ENCODE peak calls at places on chromosome 19, in five cellular contexts. One of them, this sample, is unnamed.

GRCh38 chr19:32857584-32857983 is 12.0 kb downstream of the SLC7A9 start:
- DNase-seq in stimulated activated CD4-positive, alpha-beta T cell treated with anti-CD3 and anti-CD28 coated beads, Interleukin-2, amount 100 ng/mL, for 48 hours: no peak
- DNase-seq in fibroblast of lung: no peak
- DNase-seq in cardiac muscle cell: no peak
- DNase-seq in iPS-NIHi11: no peak
- DNase-seq in this sample: no peak

GRCh38 chr19:21568816-21569496 is 63.6 kb downstream of the ZNF429 start:
- DNase-seq in stimulated activated CD4-positive, alpha-beta T cell treated with anti-CD3 and anti-CD28 coated beads, Interleukin-2, amount 100 ng/mL, for 48 hours: peak
- DNase-seq in fibroblast of lung: peak
- DNase-seq in cardiac muscle cell: peak
- DNase-seq in iPS-NIHi11: no peak
- DNase-seq in this sample: no peak

GRCh38 chr19:38684078-38684861 is 36.8 kb downstream of the ACTN4 start:
- DNase-seq in stimulated activated CD4-positive, alpha-beta T cell treated with anti-CD3 and anti-CD28 coated beads, Interleukin-2, amount 100 ng/mL, for 48 hours: no peak
- DNase-seq in fibroblast of lung: peak
- DNase-seq in cardiac muscle cell: peak
- DNase-seq in iPS-NIHi11: no peak
- DNase-seq in this sample: peak

GRCh38 chr19:12872941-12873890 is 8.0 kb downstream of the DNASE2 start:
- DNase-seq in stimulated activated CD4-positive, alpha-beta T cell treated with anti-CD3 and anti-CD28 coated beads, Interleukin-2, amount 100 ng/mL, for 48 hours: peak
- DNase-seq in fibroblast of lung: peak
- DNase-seq in cardiac muscle cell: peak
- DNase-seq in iPS-NIHi11: peak
- DNase-seq in this sample: peak

GRCh38 chr19:4910594-4911273 is 1.4 kb downstream of the UHRF1 start:
- DNase-seq in stimulated activated CD4-positive, alpha-beta T cell treated with anti-CD3 and anti-CD28 coated beads, Interleukin-2, amount 100 ng/mL, for 48 hours: no peak
- DNase-seq in fibroblast of lung: peak
- DNase-seq in cardiac muscle cell: peak
- DNase-seq in iPS-NIHi11: no peak
- DNase-seq in this sample: no peak

GRCh38 chr19:8302734-8303133 is 5.4 kb downstream of the CD320 start:
- DNase-seq in stimulated activated CD4-positive, alpha-beta T cell treated with anti-CD3 and anti-CD28 coated beads, Interleukin-2, amount 100 ng/mL, for 48 hours: no peak
- DNase-seq in fibroblast of lung: no peak
- DNase-seq in cardiac muscle cell: no peak
- DNase-seq in iPS-NIHi11: no peak
- DNase-seq in this sample: no peak

GRCh38 chr19:30390356-30390988 is 18.3 kb downstream of the ZNF536 start:
- DNase-seq in stimulated activated CD4-positive, alpha-beta T cell treated with anti-CD3 and anti-CD28 coated beads, Interleukin-2, amount 100 ng/mL, for 48 hours: no peak
- DNase-seq in fibroblast of lung: no peak
- DNase-seq in cardiac muscle cell: no peak
- DNase-seq in iPS-NIHi11: no peak
- DNase-seq in this sample: no peak

GRCh38 chr19:58117841-58118575 is 20.0 kb upstream of the ZSCAN18 start:
- DNase-seq in stimulated activated CD4-positive, alpha-beta T cell treated with anti-CD3 and anti-CD28 coated beads, Interleukin-2, amount 100 ng/mL, for 48 hours: no peak
- DNase-seq in fibroblast of lung: peak
- DNase-seq in cardiac muscle cell: no peak
- DNase-seq in iPS-NIHi11: no peak
- DNase-seq in this sample: no peak

GRCh38 chr19:33486936-33487793 is 34.4 kb downstream of the PEPD start:
- DNase-seq in stimulated activated CD4-positive, alpha-beta T cell treated with anti-CD3 and anti-CD28 coated beads, Interleukin-2, amount 100 ng/mL, for 48 hours: no peak
- DNase-seq in fibroblast of lung: no peak
- DNase-seq in cardiac muscle cell: no peak
- DNase-seq in iPS-NIHi11: no peak
- DNase-seq in this sample: peak

GRCh38 chr19:51450730-51451307 is 7.4 kb downstream of the SIGLEC8 start:
- DNase-seq in stimulated activated CD4-positive, alpha-beta T cell treated with anti-CD3 and anti-CD28 coated beads, Interleukin-2, amount 100 ng/mL, for 48 hours: no peak
- DNase-seq in fibroblast of lung: no peak
- DNase-seq in cardiac muscle cell: no peak
- DNase-seq in iPS-NIHi11: no peak
- DNase-seq in this sample: no peak

GRCh38 chr19:42132030-42132628 is at the start of gene POU2F2:
- DNase-seq in stimulated activated CD4-positive, alpha-beta T cell treated with anti-CD3 and anti-CD28 coated beads, Interleukin-2, amount 100 ng/mL, for 48 hours: peak
- DNase-seq in fibroblast of lung: no peak
- DNase-seq in cardiac muscle cell: no peak
- DNase-seq in iPS-NIHi11: no peak
- DNase-seq in this sample: no peak

GRCh38 chr19:2962018-2962670 is 15.2 kb upstream of the TLE6 start:
- DNase-seq in stimulated activated CD4-positive, alpha-beta T cell treated with anti-CD3 and anti-CD28 coated beads, Interleukin-2, amount 100 ng/mL, for 48 hours: peak
- DNase-seq in fibroblast of lung: peak
- DNase-seq in cardiac muscle cell: peak
- DNase-seq in iPS-NIHi11: peak
- DNase-seq in this sample: peak

GRCh38 chr19:49910179-49910578 is 13.5 kb upstream of the IL4I1 start:
- DNase-seq in stimulated activated CD4-positive, alpha-beta T cell treated with anti-CD3 and anti-CD28 coated beads, Interleukin-2, amount 100 ng/mL, for 48 hours: no peak
- DNase-seq in fibroblast of lung: no peak
- DNase-seq in cardiac muscle cell: no peak
- DNase-seq in iPS-NIHi11: no peak
- DNase-seq in this sample: no peak

GRCh38 chr19:16032509-16033135 is 43.7 kb upstream of the TPM4 start:
- DNase-seq in stimulated activated CD4-positive, alpha-beta T cell treated with anti-CD3 and anti-CD28 coated beads, Interleukin-2, amount 100 ng/mL, for 48 hours: no peak
- DNase-seq in fibroblast of lung: no peak
- DNase-seq in cardiac muscle cell: no peak
- DNase-seq in iPS-NIHi11: peak
- DNase-seq in this sample: no peak

GRCh38 chr19:39582891-39583625 is 19.3 kb upstream of the LGALS13 start:
- DNase-seq in stimulated activated CD4-positive, alpha-beta T cell treated with anti-CD3 and anti-CD28 coated beads, Interleukin-2, amount 100 ng/mL, for 48 hours: peak
- DNase-seq in fibroblast of lung: no peak
- DNase-seq in cardiac muscle cell: no peak
- DNase-seq in iPS-NIHi11: no peak
- DNase-seq in this sample: no peak

GRCh38 chr19:56841194-56841546 is 644 bp upstream of the PEG3 start:
- DNase-seq in stimulated activated CD4-positive, alpha-beta T cell treated with anti-CD3 and anti-CD28 coated beads, Interleukin-2, amount 100 ng/mL, for 48 hours: no peak
- DNase-seq in fibroblast of lung: no peak
- DNase-seq in cardiac muscle cell: no peak
- DNase-seq in iPS-NIHi11: no peak
- DNase-seq in this sample: no peak

GRCh38 chr19:13931582-13932378 is 6.4 kb downstream of the PODNL1 start:
- DNase-seq in stimulated activated CD4-positive, alpha-beta T cell treated with anti-CD3 and anti-CD28 coated beads, Interleukin-2, amount 100 ng/mL, for 48 hours: no peak
- DNase-seq in fibroblast of lung: no peak
- DNase-seq in cardiac muscle cell: no peak
- DNase-seq in iPS-NIHi11: peak
- DNase-seq in this sample: no peak

GRCh38 chr19:16385821-16386220 is 61.2 kb downstream of the KLF2 start:
- DNase-seq in stimulated activated CD4-positive, alpha-beta T cell treated with anti-CD3 and anti-CD28 coated beads, Interleukin-2, amount 100 ng/mL, for 48 hours: no peak
- DNase-seq in fibroblast of lung: no peak
- DNase-seq in cardiac muscle cell: no peak
- DNase-seq in iPS-NIHi11: no peak
- DNase-seq in this sample: no peak

GRCh38 chr19:926595-927043 is 784 bp downstream of the ARID3A start:
- DNase-seq in stimulated activated CD4-positive, alpha-beta T cell treated with anti-CD3 and anti-CD28 coated beads, Interleukin-2, amount 100 ng/mL, for 48 hours: peak
- DNase-seq in fibroblast of lung: no peak
- DNase-seq in cardiac muscle cell: peak
- DNase-seq in iPS-NIHi11: no peak
- DNase-seq in this sample: no peak

This sample was measured in Caco-2.